ENCODE peak calls at places on chromosomes 5 and 9, in eight cellular contexts. D is endodermal cell, B is HepG2, J is PC-3, U is ovary, N is OCI-LY7, H is colonic mucosa, G is heart right ventricle. S is an unnamed sample. For H3K4me1, the result is how much of the 10 kb centered on the place peaks cover.

GRCh38 chr9:106707722-106708121 is 155.2 kb upstream of the ZNF462 start:
- DNase-seq in D (no peak), B (no peak), J (no peak), U (peak), N (no peak), H (no peak), G (no peak), S (no peak)

GRCh38 chr5:38953426-38953825 is 107.6 kb downstream of the OSMR start:
- DNase-seq in D (no peak), B (no peak), J (no peak), U (no peak), N (no peak), H (no peak), G (no peak), S (no peak)

GRCh38 chr9:110049699-110050450 is 158.1 kb downstream of the C9orf152 start:
- DNase-seq in D (peak), B (no peak), J (peak), U (no peak), N (peak), H (peak), G (peak), S (peak)

GRCh38 chr5:92956886-92957285 is 624.1 kb downstream of the NR2F1-AS1 start:
- DNase-seq in D (no peak), B (no peak), J (no peak), U (no peak), N (no peak), H (no peak), G (no peak), S (no peak)

GRCh38 chr5:93580387-93581100 is 475 bp downstream of the NR2F1-AS1 start:
- DNase-seq in D (no peak), B (no peak), J (no peak), U (peak), N (no peak), H (no peak), G (no peak), S (peak)

GRCh38 chr9:133658442-133659431 is 22.6 kb downstream of the DBH start:
- DNase-seq in D (peak), B (peak), J (peak), U (no peak), N (no peak), H (peak), G (peak), S (no peak)

GRCh38 chr9:35342221-35342620 is 147.7 kb upstream of the RUSC2 start:
- DNase-seq in D (no peak), B (no peak), J (no peak), U (no peak), N (no peak), H (no peak), G (no peak), S (no peak)

GRCh38 chr9:72577212-72577753 is 55.9 kb downstream of the TMC1 start:
- DNase-seq in D (no peak), B (no peak), J (peak), U (no peak), N (no peak), H (no peak), G (peak), S (no peak)

GRCh38 chr9:114153761-114154596 is 1.4 kb upstream of the COL27A1 start:
- DNase-seq in D (peak), B (peak), J (peak), U (no peak), N (no peak), H (no peak), G (no peak), S (no peak)

GRCh38 chr5:38323645-38324295 is 65.4 kb downstream of the EGFLAM start:
- DNase-seq in D (no peak), B (no peak), J (no peak), U (no peak), N (no peak), H (no peak), G (no peak), S (no peak)

GRCh38 chr5:76688836-76689235 is 27.1 kb upstream of the F2R start:
- DNase-seq in D (no peak), B (no peak), J (peak), U (no peak), N (no peak), H (no peak), G (no peak), S (no peak)

GRCh38 chr9:114684036-114684435 is 2.0 kb upstream of the TEX48 start:
- DNase-seq in D (peak), B (no peak), J (no peak), U (no peak), N (no peak), H (no peak), G (no peak), S (no peak)

GRCh38 chr5:171116711-171117110 is 192.3 kb upstream of the TLX3 start:
- DNase-seq in D (no peak), B (no peak), J (no peak), U (no peak), N (no peak), H (no peak), G (no peak), S (no peak)

GRCh38 chr5:171122372-171122771 is 186.7 kb upstream of the TLX3 start:
- DNase-seq in D (no peak), B (no peak), J (no peak), U (no peak), N (no peak), H (peak), G (no peak), S (no peak)

GRCh38 chr5:171123417-171123816 is 185.6 kb upstream of the TLX3 start:
- DNase-seq in D (no peak), B (no peak), J (no peak), U (no peak), N (no peak), H (no peak), G (no peak), S (no peak)

GRCh38 chr5:171120986-171121622 is 187.9 kb upstream of the TLX3 start:
- DNase-seq in D (no peak), B (no peak), J (no peak), U (no peak), N (no peak), H (no peak), G (no peak), S (no peak)

GRCh38 chr5:171121638-171122037 is 187.4 kb upstream of the TLX3 start:
- DNase-seq in D (no peak), B (no peak), J (no peak), U (no peak), N (no peak), H (no peak), G (no peak), S (no peak)
- TF ChIP-seq CTCF in D (no peak), B (no peak), J (no peak), U (no peak), N (no peak), H (no peak), G (no peak), S (no peak)

GRCh38 chr9:79325501-79325900 is 246.3 kb upstream of the TLE4 start:
- DNase-seq in D (no peak), B (no peak), J (no peak), U (no peak), N (no peak), H (no peak), G (no peak), S (no peak)
- H3K4me1 ChIP-seq in D (under half), B (under half), J (under half), U (under half), N (under half), H (under half), G (under half), S (under half)

GRCh38 chr5:116672203-116672602 is 97.6 kb upstream of the SEMA6A start:
- DNase-seq in D (no peak), B (no peak), J (no peak), U (no peak), N (no peak), H (no peak), G (no peak), S (no peak)

GRCh38 chr5:116674881-116675627 is 100.4 kb upstream of the SEMA6A start:
- DNase-seq in D (no peak), B (no peak), J (no peak), U (no peak), N (no peak), H (no peak), G (no peak), S (no peak)

GRCh38 chr5:116673453-116673852 is 98.8 kb upstream of the SEMA6A start:
- DNase-seq in D (no peak), B (no peak), J (no peak), U (no peak), N (no peak), H (no peak), G (no peak), S (no peak)

GRCh38 chr5:116671211-116671736 is 96.7 kb upstream of the SEMA6A start:
- DNase-seq in D (peak), B (peak), J (no peak), U (no peak), N (no peak), H (no peak), G (no peak), S (no peak)

GRCh38 chr5:116675628-116675910 is 100.9 kb upstream of the SEMA6A start:
- DNase-seq in D (no peak), B (no peak), J (no peak), U (no peak), N (no peak), H (no peak), G (no peak), S (no peak)
- H3K27ac ChIP-seq in D (no peak), B (no peak), J (no peak), U (no peak), N (no peak), H (no peak), G (no peak), S (no peak)

GRCh38 chr9:6907772-6908381 is 150.1 kb downstream of the KDM4C start:
- DNase-seq in D (no peak), B (peak), J (peak), U (no peak), N (no peak), H (no peak), G (no peak), S (no peak)
- TF ChIP-seq CTCF in D (peak), B (peak), J (peak), U (peak), N (peak), H (peak), G (peak), S (peak)

DNA sequence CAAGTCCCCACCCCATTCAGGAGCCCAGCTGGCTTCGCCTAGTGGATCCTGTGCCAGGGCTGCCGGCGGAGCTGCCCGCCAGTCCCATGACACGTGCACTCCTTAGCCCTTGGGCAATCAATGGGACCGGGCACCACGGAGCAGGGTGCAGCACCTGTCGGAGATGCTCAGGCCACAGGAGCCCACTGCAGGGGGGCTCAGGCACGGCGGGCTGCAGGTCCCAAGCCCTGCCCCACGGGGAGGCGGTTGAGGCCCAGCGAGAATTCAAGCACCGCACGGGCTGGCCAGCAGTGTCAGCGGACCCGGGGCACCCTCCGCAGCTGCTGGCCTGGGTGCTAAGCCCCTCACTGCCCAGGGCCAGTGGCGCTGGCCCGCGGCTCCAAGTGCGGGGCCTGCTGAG is 969.7 kb upstream of the CDH10 start:
- DNase-seq in D (no peak), B (no peak), J (no peak), U (no peak), N (no peak), H (no peak), G (no peak), S (peak)
- H3K4me1 ChIP-seq in D (under half), B (under half), J (under half), U (under half), N (under half), H (under half), G (under half), S (under half)

GRCh38 chr5:180353963-180354574 is 933 bp upstream of the GFPT2 start:
- DNase-seq in D (no peak), B (no peak), J (no peak), U (peak), N (no peak), H (no peak), G (no peak), S (no peak)

GRCh38 chr5:180350711-180351110 is 2.4 kb downstream of the GFPT2 start:
- DNase-seq in D (peak), B (no peak), J (no peak), U (no peak), N (no peak), H (no peak), G (no peak), S (no peak)

GRCh38 chr5:180352976-180353225 is 235 bp downstream of the GFPT2 start:
- DNase-seq in D (no peak), B (no peak), J (no peak), U (no peak), N (no peak), H (no peak), G (no peak), S (no peak)

GRCh38 chr5:180353226-180353962 is at the start of gene GFPT2:
- DNase-seq in D (peak), B (peak), J (peak), U (peak), N (peak), H (peak), G (peak), S (peak)

DNA sequence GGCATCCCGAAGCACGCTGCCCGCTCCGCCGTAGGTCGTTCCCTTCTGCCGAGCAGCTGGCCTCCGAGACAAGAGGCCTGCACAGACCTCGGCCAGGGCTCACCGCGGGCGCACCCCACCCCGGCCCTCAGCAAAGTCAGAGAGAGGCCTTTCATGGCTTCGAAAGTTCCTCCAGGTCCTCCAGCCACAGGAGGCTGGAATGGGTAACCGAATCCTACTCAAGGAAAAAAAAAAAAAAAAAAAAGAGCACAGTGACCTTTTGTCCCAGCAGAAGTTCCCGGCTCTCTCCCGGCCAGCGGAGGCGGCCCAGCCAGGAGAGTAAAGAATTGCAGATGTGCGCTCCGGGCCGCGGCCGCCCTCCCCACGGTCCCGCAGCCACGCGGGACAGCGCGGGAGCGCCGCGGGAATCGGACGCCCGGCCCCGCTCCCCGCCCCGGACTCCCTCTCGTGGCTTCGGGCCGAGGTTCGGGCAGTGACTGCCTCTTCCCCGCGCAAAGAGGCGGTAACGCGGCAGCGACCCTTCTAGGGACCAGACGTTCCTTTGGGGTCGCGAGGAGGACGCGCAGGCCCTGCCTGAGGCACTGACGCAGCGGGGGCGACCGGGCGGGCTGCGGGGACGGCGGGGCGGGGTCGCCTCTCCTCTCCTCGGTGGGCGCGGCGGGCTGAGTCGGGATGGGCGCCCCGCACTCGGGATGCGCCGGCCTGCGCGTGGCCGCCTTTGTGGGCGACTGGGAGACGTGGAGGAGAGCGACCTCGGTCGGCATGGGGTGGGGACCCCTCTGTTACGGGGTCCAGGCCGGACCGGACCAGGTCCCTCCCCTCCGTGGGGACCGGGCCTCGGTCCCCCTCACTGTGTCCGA is 790 bp downstream of the GFPT2 start:
- DNase-seq in D (peak), B (no peak), J (no peak), U (peak), N (no peak), H (no peak), G (no peak), S (no peak)
- H3K27ac ChIP-seq in D (no peak), B (no peak), J (no peak), U (peak), N (no peak), H (no peak), G (peak), S (peak)

GRCh38 chr5:75052461-75053285 is at the start of gene GCNT4:
- DNase-seq in D (peak), B (no peak), J (peak), U (peak), N (no peak), H (peak), G (peak), S (peak)

GRCh38 chr5:75054110-75054930 is 2.0 kb upstream of the GCNT4 start:
- DNase-seq in D (peak), B (no peak), J (no peak), U (no peak), N (no peak), H (peak), G (no peak), S (peak)

GRCh38 chr5:75051217-75051751 is 1.1 kb downstream of the GCNT4 start:
- DNase-seq in D (peak), B (no peak), J (no peak), U (no peak), N (no peak), H (peak), G (no peak), S (no peak)

GRCh38 chr5:75055727-75056144 is 3.4 kb upstream of the GCNT4 start:
- DNase-seq in D (peak), B (peak), J (no peak), U (no peak), N (no peak), H (no peak), G (no peak), S (no peak)

GRCh38 chr5:75053286-75054109 is 1.1 kb upstream of the GCNT4 start:
- DNase-seq in D (peak), B (peak), J (peak), U (peak), N (no peak), H (peak), G (peak), S (peak)
- TF ChIP-seq CTCF in D (peak), B (peak), J (peak), U (no peak), N (no peak), H (no peak), G (no peak), S (no peak)

GRCh38 chr9:127049581-127049980 is 72.9 kb downstream of the ANGPTL2 start:
- DNase-seq in D (peak), B (no peak), J (no peak), U (no peak), N (no peak), H (no peak), G (no peak), S (no peak)
- H3K4me1 ChIP-seq in D (under half), B (under half), J (under half), U (under half), N (under half), H (under half), G (half or more), S (under half)

GRCh38 chr5:142014911-142015584 is 2.2 kb upstream of the GNPDA1 start:
- DNase-seq in D (peak), B (peak), J (peak), U (no peak), N (peak), H (peak), G (peak), S (no peak)
- H3K27ac ChIP-seq in D (no peak), B (no peak), J (peak), U (no peak), N (peak), H (peak), G (no peak), S (peak)

GRCh38 chr5:54904425-54904824 is 81.0 kb downstream of the ESM1 start:
- DNase-seq in D (peak), B (peak), J (peak), U (no peak), N (no peak), H (no peak), G (no peak), S (no peak)
- TF ChIP-seq CTCF in D (peak), B (peak), J (peak), U (no peak), N (peak), H (no peak), G (peak), S (no peak)